ENCODE peak calls at places on chromosomes 1 and 21, in seven cellular contexts. D is left ventricle myocardium inferior, M is esophagus muscularis mucosa, E is aorta, P is A549, L is adrenal gland, C is pancreas. S is an unnamed sample. For H3K4me1, the result is how much of the 10 kb centered on the place peaks cover.

GRCh38 chr21:36859744-36860501 is 106.5 kb downstream of the HLCS start:
- DNase-seq in L (peak), P (peak), D (peak), E (peak), C (peak), M (no peak), S (peak)

GRCh38 chr1:196309386-196309785 is 298.9 kb downstream of the KCNT2 start:
- DNase-seq in E (no peak), C (no peak), P (no peak), L (no peak), D (no peak), M (no peak), S (no peak)

GRCh38 chr1:53561488-53562115 is 102.4 kb downstream of the DMRTB1 start:
- DNase-seq in D (no peak), L (no peak), C (no peak), M (no peak), E (peak), P (no peak), S (no peak)

GRCh38 chr1:29105822-29106221 is 17.9 kb downstream of the TMEM200B start:
- DNase-seq in C (no peak), E (no peak), P (no peak), D (no peak), M (peak), L (no peak), S (no peak)

GRCh38 chr1:235588916-235589515 is 60.6 kb downstream of the GNG4 start:
- DNase-seq in C (no peak), L (no peak), E (no peak), D (no peak), M (no peak), P (no peak), S (no peak)

GRCh38 chr1:67250051-67250653 is 57.5 kb upstream of the IL12RB2 start:
- DNase-seq in M (no peak), P (no peak), E (no peak), D (no peak), C (no peak), L (no peak), S (no peak)

GRCh38 chr1:101314244-101314643 is 77.4 kb downstream of the S1PR1 start:
- DNase-seq in D (no peak), C (no peak), P (no peak), M (no peak), L (no peak), E (no peak), S (no peak)

GRCh38 chr1:86441581-86441980 is 17.6 kb downstream of the CLCA2 start:
- DNase-seq in M (no peak), E (no peak), L (no peak), D (no peak), C (no peak), P (no peak), S (no peak)

GRCh38 chr1:54971317-54971791 is 9.1 kb upstream of the TMEM61 start:
- DNase-seq in L (peak), P (peak), D (no peak), M (no peak), E (no peak), C (no peak), S (no peak)

GRCh38 chr1:55428236-55428635 is 213.1 kb upstream of the USP24 start:
- DNase-seq in D (no peak), M (peak), P (no peak), E (no peak), L (no peak), C (no peak), S (no peak)

GRCh38 chr1:24910751-24911650 is 19.1 kb downstream of the RUNX3 start:
- DNase-seq in M (no peak), C (no peak), D (no peak), E (no peak), L (no peak), P (peak), S (no peak)

GRCh38 chr1:63203641-63204040 is 118.7 kb upstream of the FOXD3 start:
- DNase-seq in M (no peak), C (no peak), E (no peak), L (no peak), D (no peak), P (no peak), S (no peak)

GRCh38 chr21:42108554-42108885 is 37.4 kb downstream of the UMODL1 start:
- DNase-seq in L (no peak), C (no peak), E (no peak), P (no peak), D (no peak), M (no peak), S (no peak)

GRCh38 chr1:203126866-203127671 is 457 bp upstream of the ADORA1 start:
- DNase-seq in C (no peak), D (no peak), E (peak), L (peak), P (no peak), M (no peak), S (peak)

GRCh38 chr1:226687476-226687875 is 51.6 kb downstream of the ITPKB start:
- DNase-seq in D (no peak), P (no peak), C (no peak), M (no peak), L (no peak), E (no peak), S (no peak)

GRCh38 chr1:153773004-153773921 is 1.9 kb upstream of the SLC27A3 start:
- DNase-seq in C (no peak), D (no peak), E (peak), L (no peak), P (no peak), M (no peak), S (no peak)

GRCh38 chr1:80799457-80799856 is 1001.3 kb upstream of the ADGRL2 start:
- DNase-seq in M (no peak), C (no peak), D (no peak), P (no peak), L (no peak), E (no peak), S (no peak)

DNA sequence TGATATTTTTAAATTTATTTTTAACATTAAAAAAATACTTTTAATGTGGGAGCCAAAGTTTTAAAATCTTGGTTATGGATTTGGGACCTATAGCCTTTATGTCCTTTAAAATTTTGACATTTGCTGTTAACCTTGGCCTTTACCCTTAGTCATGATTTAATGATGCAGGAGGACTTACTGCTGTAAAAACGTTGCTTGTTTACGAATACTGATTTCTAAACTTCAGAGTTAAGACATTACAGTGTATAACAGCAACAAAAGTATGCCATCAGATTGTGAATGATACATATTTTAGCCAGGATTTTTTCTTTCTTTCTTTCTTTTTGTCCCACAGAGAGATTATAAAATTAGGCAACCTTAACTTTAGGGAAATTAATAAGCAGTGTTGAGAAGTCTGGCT is 8.9 kb downstream of the RBM15 start:
- DNase-seq in E (no peak), M (no peak), P (no peak), D (no peak), C (no peak), L (no peak), S (no peak)
- H3K4me1 ChIP-seq in E (under half), M (under half), P (half or more), D (half or more), C (under half), L (under half), S (half or more)

DNA sequence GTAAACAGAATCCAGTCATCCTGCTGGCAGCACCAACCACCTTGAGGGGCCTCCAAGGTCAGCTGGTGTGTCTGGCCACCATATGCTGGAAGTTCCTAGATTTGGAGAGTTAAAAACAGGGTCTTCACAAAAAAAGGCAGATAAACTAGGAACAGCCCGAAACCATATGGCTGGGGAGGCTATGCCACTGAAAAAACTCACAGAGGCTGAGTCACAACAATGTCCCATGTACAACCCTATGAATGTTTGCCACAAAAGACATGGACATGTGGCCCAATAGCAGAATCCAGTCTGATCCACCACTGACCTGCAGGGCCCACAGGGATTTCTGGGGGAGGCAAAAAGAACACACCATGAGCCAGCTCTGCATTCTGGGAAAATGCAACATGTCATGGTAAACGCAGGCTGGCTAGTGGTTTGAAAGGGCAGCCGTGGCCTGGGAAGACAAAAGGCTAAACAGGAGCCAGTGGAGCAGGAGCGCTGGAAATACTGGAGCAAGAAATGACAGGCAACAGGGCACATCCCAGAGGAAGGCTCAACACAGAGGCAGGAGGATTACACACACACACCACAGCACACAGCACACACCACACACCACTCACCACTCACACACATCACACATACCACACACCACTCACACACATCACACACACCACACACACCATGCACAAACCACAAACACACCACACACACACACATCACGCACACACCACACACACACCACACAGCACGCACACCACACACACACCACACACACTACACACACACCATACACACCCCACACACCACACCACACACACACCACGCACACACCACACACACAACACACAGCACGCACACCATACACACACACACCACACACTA is 55.4 kb downstream of the HSF2BP start:
- DNase-seq in D (no peak), P (no peak), E (no peak), L (no peak), C (no peak), M (no peak), S (no peak)
- H3K4me1 ChIP-seq in D (under half), P (half or more), E (under half), L (under half), C (under half), M (under half), S (under half)

GRCh38 chr1:151992345-151993083 is 1.1 kb downstream of the S100A10 start:
- DNase-seq in C (peak), D (peak), E (peak), M (peak), L (peak), P (peak), S (peak)

GRCh38 chr1:151991663-151992344 is 1.9 kb downstream of the S100A10 start:
- DNase-seq in P (no peak), M (no peak), C (no peak), E (no peak), L (no peak), D (no peak), S (no peak)

GRCh38 chr1:151989131-151989868 is 4.4 kb downstream of the S100A10 start:
- DNase-seq in P (no peak), M (no peak), E (peak), C (no peak), L (peak), D (peak), S (peak)

GRCh38 chr1:151990058-151990855 is 3.4 kb downstream of the S100A10 start:
- DNase-seq in M (no peak), P (no peak), D (no peak), C (no peak), L (no peak), E (no peak), S (no peak)

GRCh38 chr1:151990856-151991198 is 2.8 kb downstream of the S100A10 start:
- DNase-seq in D (no peak), E (no peak), L (peak), C (no peak), P (no peak), M (no peak), S (no peak)
- H3K4me1 ChIP-seq in D (half or more), E (under half), L (under half), C (under half), P (half or more), M (half or more), S (under half)

GRCh38 chr1:9235560-9235959 is 986 bp downstream of the H6PD start:
- DNase-seq in L (no peak), E (no peak), C (no peak), M (no peak), P (no peak), D (no peak), S (no peak)
- H3K4me1 ChIP-seq in L (under half), E (under half), C (under half), M (half or more), P (under half), D (half or more), S (half or more)

GRCh38 chr1:2095394-2095793 is 45.2 kb downstream of the PRKCZ start:
- DNase-seq in P (no peak), M (no peak), D (no peak), L (no peak), C (no peak), E (no peak), S (no peak)
- H3K4me1 ChIP-seq in P (under half), M (under half), D (under half), L (under half), C (under half), E (under half), S (under half)

DNA sequence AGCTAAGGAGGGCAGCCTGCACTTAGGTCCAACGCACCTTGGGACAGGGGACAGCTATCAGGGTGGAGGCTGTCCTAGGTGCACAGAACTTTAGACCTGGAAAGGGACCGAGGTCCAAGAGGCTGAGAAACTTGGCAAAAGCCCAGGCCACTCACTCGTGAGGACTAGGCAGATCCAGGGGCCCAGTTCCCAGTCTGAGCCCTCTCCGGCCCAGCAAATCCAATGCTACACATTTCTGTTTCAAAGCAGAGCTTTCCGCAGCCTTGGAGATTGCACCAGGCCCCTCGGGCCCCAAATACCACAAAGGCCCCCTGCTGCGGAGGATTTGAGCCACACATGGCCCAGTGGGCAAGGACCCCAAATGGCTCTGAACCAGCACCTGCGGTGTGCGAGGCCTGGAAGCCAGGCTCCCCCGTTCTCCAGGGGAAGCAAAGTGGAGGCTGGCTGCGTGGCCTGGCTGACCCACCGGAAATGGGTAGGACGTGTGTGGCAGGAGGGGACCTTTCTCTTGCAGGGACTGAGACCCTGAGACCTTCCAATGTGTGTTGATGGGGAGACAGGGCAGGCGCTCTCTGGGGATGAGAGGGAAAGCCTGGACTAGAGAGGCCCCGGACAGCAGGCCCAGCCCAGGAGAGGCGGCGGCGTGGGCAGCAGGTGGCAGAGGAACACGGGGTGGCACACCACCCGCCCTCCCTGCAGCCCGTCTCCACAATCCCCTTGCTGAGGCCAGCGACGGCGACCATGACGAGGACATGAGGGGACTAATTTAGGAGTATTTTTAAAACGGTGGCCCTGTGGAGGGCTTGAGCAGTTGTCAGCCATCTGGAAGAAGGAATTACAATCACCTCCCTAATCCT is 118.7 kb downstream of the CASZ1 start:
- DNase-seq in L (peak), M (no peak), D (no peak), P (no peak), E (no peak), C (no peak), S (no peak)
- H3K4me1 ChIP-seq in L (under half), M (half or more), D (half or more), P (under half), E (under half), C (under half), S (half or more)

DNA sequence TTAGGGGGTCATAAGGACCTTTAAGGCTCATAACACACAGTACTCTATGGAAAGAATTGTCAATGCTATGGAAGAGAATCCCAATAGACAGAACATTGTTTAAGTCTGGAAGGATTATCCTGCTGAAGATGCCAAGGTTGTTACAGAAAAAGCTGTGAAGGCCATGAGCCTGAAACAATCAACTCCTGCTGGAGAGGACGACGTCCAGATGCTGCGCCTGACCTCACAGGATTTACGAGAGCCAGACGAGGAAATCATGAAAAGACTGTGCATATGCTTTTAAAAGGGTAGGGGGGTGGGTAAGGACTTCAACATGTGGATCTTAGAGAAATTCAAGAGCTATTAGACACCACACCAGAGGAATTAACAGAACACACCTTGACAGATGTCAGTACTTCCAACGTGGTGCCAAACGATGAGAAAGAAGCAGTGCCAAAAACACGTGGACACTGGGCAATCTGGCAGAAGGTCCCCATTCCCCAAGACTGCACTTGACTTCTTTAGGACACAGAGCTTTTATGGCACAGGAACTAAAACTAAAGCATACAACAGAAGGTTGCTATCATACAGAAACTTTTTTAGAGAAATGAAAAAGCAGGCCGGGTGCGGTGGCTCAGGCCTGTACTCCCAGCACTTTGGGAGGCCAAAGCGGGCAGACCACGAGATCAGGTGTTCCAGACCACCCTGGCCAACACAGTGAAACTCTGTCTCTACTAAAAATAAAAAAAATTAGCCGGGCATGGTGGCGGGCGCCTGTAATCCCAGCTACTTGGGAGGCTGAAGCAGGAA is 43.2 kb downstream of the GNB1 start:
- DNase-seq in L (no peak), D (no peak), E (peak), M (no peak), P (no peak), C (no peak), S (no peak)
- H3K4me1 ChIP-seq in L (under half), D (half or more), E (under half), M (half or more), P (under half), C (under half), S (half or more)